ENCODE peak calls at places on chromosomes 4 and X, in nine cellular contexts. W, V, R, E, Q, C, D, F and Y are unnamed samples.
A peak's percentile ranks its signal among the peaks of the same experiment; 100 is the strongest.

GRCh38 chr4:128385199-128385598 is 97.6 kb upstream of the PGRMC2 start:
- DNase-seq in D (no peak), E (no peak), Q (no peak), V (no peak), F (no peak), C (no peak), R (no peak), W (no peak), Y (no peak)

GRCh38 chrX:119606508-119607389 is 525 bp upstream of the NKRF start:
- DNase-seq in C (no peak), V (peak; percentile 3), E (no peak), F (peak; percentile 63), W (no peak), Q (no peak), R (peak; percentile 60), D (no peak), Y (peak; percentile 79)

GRCh38 chr4:173538148-173538902 is 8.3 kb upstream of the HAND2 start:
- DNase-seq in F (peak; percentile 70), E (no peak), D (no peak), C (peak; percentile 49), Q (no peak), R (peak; percentile 58), W (no peak), V (no peak), Y (no peak)

GRCh38 chr4:89298788-89299152 is 8.8 kb downstream of the GPRIN3 start:
- DNase-seq in R (no peak), C (no peak), W (no peak), F (peak; percentile 66), Q (no peak), E (peak; percentile 36), V (peak; percentile 51), D (no peak), Y (no peak)

GRCh38 chrX:142076633-142077032 is 128.5 kb downstream of the MAGEC2 start:
- DNase-seq in C (no peak), R (peak; percentile 41), V (no peak), D (no peak), E (no peak), W (no peak), Q (no peak), F (no peak), Y (no peak)

GRCh38 chr4:3358660-3359059 is 65.8 kb downstream of the RGS12 start:
- DNase-seq in E (no peak), W (no peak), C (no peak), Q (no peak), V (no peak), R (no peak), F (no peak), D (no peak), Y (no peak)

GRCh38 chr4:82491251-82491960 is 61.0 kb downstream of the ENOPH1 start:
- DNase-seq in F (no peak), E (no peak), Q (no peak), C (no peak), D (no peak), V (no peak), R (peak; percentile 95), W (no peak), Y (no peak)

GRCh38 chr4:8608714-8609391 is 16.3 kb downstream of the CPZ start:
- DNase-seq in D (no peak), R (no peak), Q (no peak), E (no peak), F (no peak), W (no peak), C (no peak), V (no peak), Y (no peak)

GRCh38 chrX:153598541-153599191 is at the start of gene CCNQ:
- DNase-seq in R (peak; percentile 31), F (peak; percentile 66), E (peak; percentile 31), W (no peak), Q (peak; percentile 32), D (no peak), C (peak; percentile 22), V (peak; percentile 49), Y (no peak)

GRCh38 chr4:93842512-93843252 is 14.1 kb downstream of the ATOH1 start:
- DNase-seq in F (no peak), C (no peak), W (no peak), R (no peak), V (no peak), E (peak; percentile 39), Q (no peak), D (no peak), Y (no peak)

GRCh38 chrX:21778236-21778635 is 20.3 kb upstream of the SMPX start:
- DNase-seq in E (no peak), R (no peak), C (no peak), W (no peak), V (no peak), Q (no peak), D (no peak), F (no peak), Y (no peak)

GRCh38 chr4:164540987-164541386 is 212.9 kb upstream of the SMIM31 start:
- DNase-seq in F (no peak), E (no peak), C (no peak), Q (no peak), V (no peak), D (no peak), W (no peak), R (no peak), Y (no peak)

GRCh38 chr4:139791681-139792080 is 126.1 kb downstream of the MGST2 start:
- DNase-seq in W (no peak), R (peak; percentile 52), C (no peak), F (no peak), D (no peak), E (no peak), V (no peak), Q (no peak), Y (no peak)

GRCh38 chr4:41751325-41752061 is 3.0 kb upstream of the PHOX2B start:
- DNase-seq in Q (no peak), V (no peak), C (peak; percentile 47), D (no peak), W (no peak), E (no peak), F (no peak), R (no peak), Y (no peak)

GRCh38 chr4:28772066-28772465 is 1911.4 kb downstream of the STIM2 start:
- DNase-seq in D (no peak), Q (no peak), R (no peak), C (no peak), F (peak; percentile 62), V (no peak), E (peak; percentile 75), W (no peak), Y (no peak)

GRCh38 chrX:41064028-41064427 is 21.2 kb upstream of the USP9X start:
- DNase-seq in C (no peak), R (no peak), Q (no peak), W (no peak), D (no peak), V (no peak), F (peak; percentile 53), E (peak; percentile 69), Y (no peak)

GRCh38 chr4:156774422-156774821 is 197.2 kb downstream of the PDGFC start:
- DNase-seq in D (no peak), E (peak; percentile 92), V (no peak), F (peak; percentile 96), Q (peak; percentile 49), W (no peak), C (no peak), R (no peak), Y (no peak)

GRCh38 chr4:15677507-15677988 is 4.1 kb upstream of the FAM200B start:
- DNase-seq in V (no peak), F (peak; percentile 48), C (no peak), Q (peak; percentile 89), W (no peak), D (no peak), R (no peak), E (peak; percentile 99), Y (peak; percentile 82)

GRCh38 chr4:13539047-13539720 is 5.1 kb downstream of the NKX3-2 start:
- DNase-seq in D (no peak), R (no peak), V (no peak), Q (no peak), E (no peak), C (no peak), F (peak; percentile 45), W (no peak), Y (no peak)

GRCh38 chrX:106959897-106960296 is 39.7 kb downstream of the CLDN2 start:
- DNase-seq in R (peak; percentile 1), C (no peak), E (peak; percentile 35), W (no peak), F (peak; percentile 37), D (no peak), Q (peak; percentile 62), V (no peak), Y (no peak)

GRCh38 chr4:57132746-57133142 is 22.6 kb upstream of the IGFBP7 start:
- DNase-seq in R (no peak), E (peak; percentile 86), Q (no peak), W (no peak), D (no peak), F (no peak), C (no peak), V (no peak), Y (no peak)

GRCh38 chr4:48388504-48389154 is 47.3 kb downstream of the SLAIN2 start:
- DNase-seq in Q (peak; percentile 1), R (no peak), V (no peak), F (peak; percentile 82), W (no peak), C (no peak), D (no peak), E (peak; percentile 64), Y (no peak)

GRCh38 chr4:76733380-76733779 is 164.6 kb downstream of the SOWAHB start:
- DNase-seq in W (no peak), D (peak; percentile 57), C (peak; percentile 68), F (no peak), R (peak; percentile 78), E (peak; percentile 30), V (peak; percentile 7), Q (peak; percentile 25), Y (no peak)

GRCh38 chr4:154205471-154205870 is 286.1 kb downstream of the DCHS2 start:
- DNase-seq in F (peak; percentile 9), W (no peak), R (no peak), E (no peak), Q (no peak), V (no peak), D (no peak), C (no peak), Y (no peak)

GRCh38 chr4:173522874-173523395 is 7.1 kb downstream of the HAND2 start:
- DNase-seq in W (peak; percentile 48), V (no peak), Q (no peak), R (no peak), F (peak; percentile 76), D (no peak), C (no peak), E (no peak), Y (no peak)